ENCODE peak calls at places on chromosome 2, in seven cellular contexts. One of them, this sample, is unnamed.

GRCh38 chr2:51413726-51414125 is 381.8 kb upstream of the NRXN1 start:
- DNase-seq in T-cell: no peak
- DNase-seq in Caki2: no peak
- DNase-seq in SW 1271: no peak
- DNase-seq in pons: no peak
- DNase-seq in heart left ventricle: no peak
- DNase-seq in epithelial cell of esophagus: no peak
- DNase-seq in this sample: no peak

GRCh38 chr2:53334610-53335009 is 433.0 kb upstream of the CHAC2 start:
- DNase-seq in T-cell: no peak
- DNase-seq in SW 1271: no peak
- DNase-seq in pons: no peak
- DNase-seq in heart left ventricle: no peak
- DNase-seq in epithelial cell of esophagus: no peak
- DNase-seq in Caki2: no peak
- DNase-seq in this sample: no peak

GRCh38 chr2:106104332-106105062 is 89.6 kb downstream of the UXS1 start:
- DNase-seq in T-cell: peak
- DNase-seq in SW 1271: peak
- DNase-seq in Caki2: peak
- DNase-seq in epithelial cell of esophagus: peak
- DNase-seq in pons: peak
- DNase-seq in heart left ventricle: peak
- DNase-seq in this sample: peak

GRCh38 chr2:237894396-237894979 is 35.1 kb downstream of the RAMP1 start:
- DNase-seq in Caki2: no peak
- DNase-seq in SW 1271: no peak
- DNase-seq in pons: no peak
- DNase-seq in epithelial cell of esophagus: no peak
- DNase-seq in T-cell: no peak
- DNase-seq in heart left ventricle: no peak
- DNase-seq in this sample: no peak

GRCh38 chr2:199019898-199020507 is 437.7 kb downstream of the SATB2 start:
- DNase-seq in Caki2: peak
- DNase-seq in epithelial cell of esophagus: peak
- DNase-seq in heart left ventricle: no peak
- DNase-seq in T-cell: no peak
- DNase-seq in pons: peak
- DNase-seq in SW 1271: peak
- DNase-seq in this sample: peak

GRCh38 chr2:195411219-195411687 is 245.8 kb upstream of the SLC39A10 start:
- DNase-seq in Caki2: no peak
- DNase-seq in epithelial cell of esophagus: no peak
- DNase-seq in heart left ventricle: no peak
- DNase-seq in pons: no peak
- DNase-seq in T-cell: no peak
- DNase-seq in SW 1271: no peak
- DNase-seq in this sample: no peak

GRCh38 chr2:97740590-97741182 is 27.3 kb downstream of the ZAP70 start:
- DNase-seq in T-cell: peak
- DNase-seq in epithelial cell of esophagus: peak
- DNase-seq in Caki2: peak
- DNase-seq in SW 1271: peak
- DNase-seq in heart left ventricle: no peak
- DNase-seq in pons: peak
- DNase-seq in this sample: peak

GRCh38 chr2:64019975-64020281 is 700 bp upstream of the VPS54 start:
- DNase-seq in heart left ventricle: no peak
- DNase-seq in SW 1271: no peak
- DNase-seq in pons: no peak
- DNase-seq in T-cell: no peak
- DNase-seq in Caki2: peak
- DNase-seq in epithelial cell of esophagus: no peak
- DNase-seq in this sample: no peak

GRCh38 chr2:68357608-68358337 is 7.3 kb upstream of the PLEK start:
- DNase-seq in heart left ventricle: peak
- DNase-seq in Caki2: peak
- DNase-seq in pons: peak
- DNase-seq in SW 1271: peak
- DNase-seq in T-cell: no peak
- DNase-seq in epithelial cell of esophagus: peak
- DNase-seq in this sample: no peak